ENCODE peak calls at places on chromosome 6, in eight cellular contexts. P is PC-3, F is HCT116, L is mesenchymal stem cell, H is Karpas-422, R is GM23338, K is mammary epithelial cell, O is osteoblast. N is an unnamed sample. For H3K4me1, the result is how much of the 10 kb centered on the place peaks cover.

GRCh38 chr6:166901626-166902025 is 54.7 kb downstream of the RNASET2 start:
- DNase-seq in P (no peak), F (no peak), L (no peak), H (no peak), R (no peak), K (no peak), O (no peak), N (no peak)

GRCh38 chr6:158960046-158960445 is 40.0 kb downstream of the RSPH3 start:
- DNase-seq in P (no peak), F (no peak), L (no peak), H (no peak), R (no peak), K (no peak), O (no peak), N (no peak)

GRCh38 chr6:20661721-20662120 is 127.5 kb downstream of the CDKAL1 start:
- DNase-seq in P (no peak), F (no peak), L (no peak), H (no peak), R (peak), K (peak), O (no peak), N (peak)

GRCh38 chr6:127299522-127300240 is 33.0 kb downstream of the RNF146 start:
- DNase-seq in P (peak), F (no peak), L (peak), H (no peak), R (no peak), K (no peak), O (no peak), N (peak)

GRCh38 chr6:157595768-157596167 is 214.8 kb downstream of the ZDHHC14 start:
- DNase-seq in P (no peak), F (no peak), L (no peak), H (peak), R (no peak), K (no peak), O (no peak), N (no peak)

GRCh38 chr6:50264995-50265571 is 215.4 kb upstream of the DEFB112 start:
- DNase-seq in P (peak), F (no peak), L (no peak), H (peak), R (peak), K (peak), O (no peak), N (peak)

GRCh38 chr6:74167951-74168350 is 471.9 kb downstream of the CD109 start:
- DNase-seq in P (no peak), F (no peak), L (peak), H (no peak), R (no peak), K (no peak), O (no peak), N (peak)

GRCh38 chr6:150320450-150320849 is 48.4 kb upstream of the IYD start:
- DNase-seq in P (no peak), F (no peak), L (no peak), H (no peak), R (no peak), K (no peak), O (no peak), N (peak)

GRCh38 chr6:41668968-41669367 is 30.7 kb downstream of the MDFI start:
- DNase-seq in P (no peak), F (no peak), L (no peak), H (no peak), R (no peak), K (no peak), O (no peak), N (no peak)

GRCh38 chr6:151285121-151285520 is 45.4 kb downstream of the AKAP12 start:
- DNase-seq in P (peak), F (no peak), L (peak), H (peak), R (no peak), K (peak), O (peak), N (peak)

GRCh38 chr6:146990284-146990683 is 213.9 kb upstream of the STXBP5 start:
- DNase-seq in P (no peak), F (no peak), L (peak), H (no peak), R (no peak), K (no peak), O (no peak), N (peak)

GRCh38 chr6:105920071-105920470 is 166.1 kb upstream of the PRDM1 start:
- DNase-seq in P (peak), F (no peak), L (no peak), H (no peak), R (no peak), K (peak), O (no peak), N (no peak)

GRCh38 chr6:79070206-79070825 is 7.7 kb downstream of the PHIP start:
- DNase-seq in P (no peak), F (no peak), L (peak), H (no peak), R (no peak), K (no peak), O (peak), N (peak)

GRCh38 chr6:82374481-82374880 is 10.9 kb downstream of the TPBG start:
- DNase-seq in P (no peak), F (no peak), L (peak), H (no peak), R (no peak), K (no peak), O (no peak), N (no peak)

GRCh38 chr6:18101873-18102272 is 20.6 kb downstream of the NHLRC1 start:
- DNase-seq in P (no peak), F (no peak), L (no peak), H (no peak), R (no peak), K (no peak), O (no peak), N (no peak)

GRCh38 chr6:2244261-2245102 is 923 bp downstream of the GMDS start:
- DNase-seq in P (peak), F (no peak), L (no peak), H (no peak), R (peak), K (peak), O (no peak), N (no peak)

GRCh38 chr6:96520039-96520850 is 1.4 kb upstream of the UFL1 start:
- DNase-seq in P (peak), F (peak), L (peak), H (no peak), R (peak), K (peak), O (peak), N (peak)

GRCh38 chr6:4603291-4603690 is 172.9 kb upstream of the CDYL start:
- DNase-seq in P (peak), F (peak), L (peak), H (no peak), R (no peak), K (peak), O (peak), N (peak)

GRCh38 chr6:5728726-5729434 is 277.8 kb downstream of the NRN1 start:
- DNase-seq in P (peak), F (no peak), L (peak), H (peak), R (no peak), K (peak), O (peak), N (peak)

GRCh38 chr6:13011612-13012146 is 295.1 kb downstream of the PHACTR1 start:
- DNase-seq in P (no peak), F (no peak), L (no peak), H (no peak), R (no peak), K (no peak), O (no peak), N (no peak)

GRCh38 chr6:43308990-43309477 is 408 bp upstream of the CRIP3 start:
- DNase-seq in P (no peak), F (no peak), L (no peak), H (no peak), R (no peak), K (no peak), O (no peak), N (no peak)

GRCh38 chr6:2800552-2801316 is 35.5 kb downstream of the WRNIP1 start:
- DNase-seq in P (no peak), F (no peak), L (no peak), H (no peak), R (no peak), K (no peak), O (no peak), N (no peak)

GRCh38 chr6:46370622-46371021 is 120.6 kb downstream of the RCAN2 start:
- DNase-seq in P (peak), F (no peak), L (peak), H (no peak), R (no peak), K (peak), O (no peak), N (no peak)

GRCh38 chr6:63560806-63561672 is 11.2 kb upstream of the LOC128125822 start:
- DNase-seq in P (peak), F (no peak), L (peak), H (peak), R (no peak), K (peak), O (no peak), N (peak)

GRCh38 chr6:134840086-134840485 is 109.8 kb downstream of the ALDH8A1 start:
- DNase-seq in P (no peak), F (no peak), L (no peak), H (no peak), R (no peak), K (no peak), O (no peak), N (no peak)

GRCh38 chr6:8536122-8536521 is 100.8 kb upstream of the SLC35B3 start:
- DNase-seq in P (peak), F (no peak), L (no peak), H (no peak), R (no peak), K (peak), O (no peak), N (no peak)
- H2AFZ ChIP-seq in P (no peak), F (no peak), L (no peak), H (no peak), R (no peak), K (no peak), O (no peak), N (no peak)

GRCh38 chr6:36752187-36752885 is 54.7 kb downstream of the RAB44 start:
- DNase-seq in P (peak), F (no peak), L (no peak), H (no peak), R (no peak), K (no peak), O (peak), N (no peak)
- H3K4me1 ChIP-seq in P (under half), F (under half), L (under half), H (under half), R (under half), K (under half), O (under half), N (under half)

GRCh38 chr6:132446136-132446535 is 44.9 kb upstream of the MOXD1 start:
- DNase-seq in P (no peak), F (no peak), L (no peak), H (no peak), R (no peak), K (no peak), O (no peak), N (no peak)

GRCh38 chr6:132446842-132447241 is 45.6 kb upstream of the MOXD1 start:
- DNase-seq in P (no peak), F (no peak), L (no peak), H (no peak), R (no peak), K (no peak), O (no peak), N (no peak)

GRCh38 chr6:132443206-132443605 is 41.9 kb upstream of the MOXD1 start:
- DNase-seq in P (no peak), F (no peak), L (peak), H (no peak), R (no peak), K (peak), O (no peak), N (peak)

GRCh38 chr6:132445201-132445951 is 44.1 kb upstream of the MOXD1 start:
- DNase-seq in P (peak), F (no peak), L (peak), H (no peak), R (peak), K (peak), O (peak), N (peak)
- H2AFZ ChIP-seq in P (no peak), F (no peak), L (no peak), H (no peak), R (no peak), K (no peak), O (no peak), N (no peak)

GRCh38 chr6:69933239-69933638 is 66.9 kb downstream of the COL19A1 start:
- DNase-seq in P (no peak), F (no peak), L (peak), H (no peak), R (peak), K (peak), O (no peak), N (peak)
- H3K4me1 ChIP-seq in P (under half), F (under half), L (under half), H (under half), R (under half), K (under half), O (under half), N (under half)

GRCh38 chr6:32196682-32197616 is 4.5 kb upstream of the GPSM3 start:
- DNase-seq in P (no peak), F (no peak), L (peak), H (peak), R (peak), K (no peak), O (peak), N (peak)

GRCh38 chr6:32194825-32195651 is 2.6 kb upstream of the GPSM3 start:
- DNase-seq in P (peak), F (peak), L (peak), H (peak), R (peak), K (peak), O (peak), N (peak)

GRCh38 chr6:32195652-32195901 is 3.1 kb upstream of the GPSM3 start:
- DNase-seq in P (peak), F (peak), L (peak), H (peak), R (peak), K (peak), O (peak), N (peak)

GRCh38 chr6:32194388-32194787 is 1.9 kb upstream of the GPSM3 start:
- DNase-seq in P (no peak), F (no peak), L (no peak), H (no peak), R (no peak), K (no peak), O (peak), N (no peak)

DNA sequence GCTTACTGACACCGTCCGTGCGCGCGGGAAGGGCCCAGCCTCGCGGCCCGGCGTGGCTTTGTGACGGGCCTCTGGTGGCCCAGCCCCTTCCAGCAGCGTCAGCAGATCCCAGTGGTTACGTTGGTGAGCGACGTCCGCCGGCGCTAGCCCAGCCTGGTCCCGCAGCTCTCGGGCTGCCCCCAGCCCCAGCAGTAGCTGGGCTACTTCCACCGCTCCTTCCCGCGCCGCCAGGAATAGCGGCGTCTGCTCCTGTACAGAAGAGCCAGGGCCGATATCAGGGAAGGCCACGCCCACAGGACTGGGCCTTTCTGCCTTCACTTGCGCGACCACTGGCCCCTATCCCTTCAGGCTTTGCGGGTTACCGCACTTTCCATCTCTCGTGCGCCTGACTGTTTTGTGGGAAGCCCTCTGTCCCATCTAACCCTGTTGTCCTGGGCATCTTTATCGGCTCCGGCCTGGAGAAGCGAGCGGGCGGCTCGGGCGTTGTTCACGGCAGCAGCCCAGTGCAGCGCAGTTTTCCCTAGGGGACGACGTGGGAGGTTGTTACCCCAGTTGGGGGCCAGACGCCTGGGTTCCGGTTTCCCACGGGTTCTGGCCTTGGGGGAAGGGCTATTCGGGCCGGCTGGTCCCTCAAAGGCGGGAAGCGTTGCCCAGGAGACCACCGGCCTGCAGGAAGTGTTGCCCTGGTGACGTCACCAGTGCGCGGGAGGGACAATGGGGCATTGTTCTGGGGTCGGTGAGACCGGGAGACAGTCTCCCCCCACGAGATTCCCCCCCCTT is 3.6 kb upstream of the GPSM3 start:
- DNase-seq in P (peak), F (peak), L (peak), H (peak), R (peak), K (peak), O (peak), N (peak)
- H2AFZ ChIP-seq in P (peak), F (no peak), L (peak), H (peak), R (peak), K (peak), O (peak), N (peak)